ENCODE peak calls at places on chromosomes 3 and 15, in four cellular contexts. G is uterus, R is progenitor cell of endocrine pancreas, J is endothelial cell of umbilical vein. I is an unnamed sample.

GRCh38 chr3:175535351-175535750 is 676.2 kb downstream of the NAALADL2 start:
- DNase-seq in G (no peak), R (no peak), J (no peak), I (no peak)

GRCh38 chr3:13565581-13566461 is 16.9 kb downstream of the FBLN2 start:
- DNase-seq in G (no peak), R (no peak), J (no peak), I (no peak)

GRCh38 chr3:71968491-71968890 is 183.5 kb upstream of the PROK2 start:
- DNase-seq in G (no peak), R (no peak), J (no peak), I (no peak)

GRCh38 chr3:119346076-119346496 is 51.9 kb downstream of the ARHGAP31 start:
- DNase-seq in G (no peak), R (no peak), J (no peak), I (no peak)

GRCh38 chr3:37544105-37544504 is 317.6 kb upstream of the CTDSPL start:
- DNase-seq in G (no peak), R (no peak), J (no peak), I (no peak)

GRCh38 chr3:71881732-71882131 is 96.8 kb upstream of the PROK2 start:
- DNase-seq in G (no peak), R (no peak), J (no peak), I (no peak)

GRCh38 chr15:60221356-60221755 is 176.4 kb downstream of the ANXA2 start:
- DNase-seq in G (no peak), R (no peak), J (no peak), I (no peak)

GRCh38 chr3:17800232-17800631 is 57.8 kb upstream of the TBC1D5 start:
- DNase-seq in G (no peak), R (no peak), J (no peak), I (no peak)

GRCh38 chr15:22810735-22811338 is 24.4 kb downstream of the NIPA1 start:
- DNase-seq in G (no peak), R (no peak), J (no peak), I (no peak)

GRCh38 chr3:23993556-23994246 is 48.6 kb downstream of the NR1D2 start:
- DNase-seq in G (no peak), R (no peak), J (peak; percentile 66), I (no peak)

GRCh38 chr3:79354179-79354688 is 413.6 kb downstream of the ROBO1 start:
- DNase-seq in G (no peak), R (no peak), J (no peak), I (no peak)

GRCh38 chr3:45551214-45552010 is 43.1 kb upstream of the LIMD1 start:
- DNase-seq in G (peak; percentile 83), R (no peak), J (no peak), I (no peak)

GRCh38 chr3:105594219-105594618 is 227.5 kb downstream of the ALCAM start:
- DNase-seq in G (no peak), R (no peak), J (no peak), I (no peak)

GRCh38 chr3:148280623-148281242 is 417.0 kb upstream of the AGTR1 start:
- DNase-seq in G (no peak), R (no peak), J (no peak), I (no peak)

GRCh38 chr3:116083686-116084085 is 361.6 kb downstream of the LSAMP start:
- DNase-seq in G (no peak), R (no peak), J (peak; percentile 4), I (no peak)

GRCh38 chr15:52787123-52787503 is 3.0 kb downstream of the ONECUT1 start:
- DNase-seq in G (no peak), R (no peak), J (no peak), I (no peak)

GRCh38 chr3:136860541-136860940 is 1.5 kb upstream of the NCK1 start:
- DNase-seq in G (no peak), R (no peak), J (no peak), I (no peak)

GRCh38 chr3:140092883-140093536 is 158.0 kb downstream of the CLSTN2 start:
- DNase-seq in G (no peak), R (no peak), J (no peak), I (peak; percentile 13)

GRCh38 chr15:37979597-37979996 is 45.2 kb downstream of the TMCO5A start:
- DNase-seq in G (no peak), R (no peak), J (no peak), I (no peak)

GRCh38 chr3:81003817-81004216 is 757.6 kb downstream of the GBE1 start:
- DNase-seq in G (no peak), R (no peak), J (no peak), I (no peak)

GRCh38 chr3:193452338-193452737 is 73.8 kb upstream of the ATP13A5 start:
- DNase-seq in G (no peak), R (no peak), J (peak; percentile 4), I (no peak)

GRCh38 chr3:102715030-102715697 is 280.3 kb downstream of the ZPLD1 start:
- DNase-seq in G (no peak), R (no peak), J (no peak), I (peak; percentile 42)

GRCh38 chr3:32148356-32148755 is 41.9 kb downstream of the GPD1L start:
- DNase-seq in G (no peak), R (no peak), J (no peak), I (no peak)

GRCh38 chr3:98026425-98027083 is 8.6 kb downstream of the GABRR3 start:
- DNase-seq in G (no peak), R (no peak), J (no peak), I (no peak)

GRCh38 chr3:125048282-125048681 is 7.5 kb downstream of the HEG1 start:
- DNase-seq in G (no peak), R (no peak), J (no peak), I (no peak)

GRCh38 chr15:96342143-96342466 is 11.6 kb downstream of the NR2F2 start:
- DNase-seq in G (no peak), R (no peak), J (peak; percentile 33), I (no peak)

GRCh38 chr3:64945171-64945684 is 257.4 kb upstream of the ADAMTS9 start:
- DNase-seq in G (peak; percentile 70), R (no peak), J (peak; percentile 93), I (no peak)

GRCh38 chr3:188573929-188574317 is 420.0 kb downstream of the LPP start:
- DNase-seq in G (no peak), R (no peak), J (no peak), I (no peak)
- TF ChIP-seq CTCF in G (no peak), R (no peak), J (no peak), I (no peak)

GRCh38 chr15:57025264-57025939 is 107.0 kb downstream of the TCF12 start:
- DNase-seq in G (no peak), R (no peak), J (no peak), I (no peak)

GRCh38 chr15:57030011-57030410 is 111.6 kb downstream of the TCF12 start:
- DNase-seq in G (no peak), R (no peak), J (no peak), I (no peak)

GRCh38 chr15:57028176-57028575 is 109.7 kb downstream of the TCF12 start:
- DNase-seq in G (no peak), R (no peak), J (no peak), I (no peak)

GRCh38 chr15:57027596-57027995 is 109.2 kb downstream of the TCF12 start:
- DNase-seq in G (no peak), R (no peak), J (no peak), I (no peak)

DNA sequence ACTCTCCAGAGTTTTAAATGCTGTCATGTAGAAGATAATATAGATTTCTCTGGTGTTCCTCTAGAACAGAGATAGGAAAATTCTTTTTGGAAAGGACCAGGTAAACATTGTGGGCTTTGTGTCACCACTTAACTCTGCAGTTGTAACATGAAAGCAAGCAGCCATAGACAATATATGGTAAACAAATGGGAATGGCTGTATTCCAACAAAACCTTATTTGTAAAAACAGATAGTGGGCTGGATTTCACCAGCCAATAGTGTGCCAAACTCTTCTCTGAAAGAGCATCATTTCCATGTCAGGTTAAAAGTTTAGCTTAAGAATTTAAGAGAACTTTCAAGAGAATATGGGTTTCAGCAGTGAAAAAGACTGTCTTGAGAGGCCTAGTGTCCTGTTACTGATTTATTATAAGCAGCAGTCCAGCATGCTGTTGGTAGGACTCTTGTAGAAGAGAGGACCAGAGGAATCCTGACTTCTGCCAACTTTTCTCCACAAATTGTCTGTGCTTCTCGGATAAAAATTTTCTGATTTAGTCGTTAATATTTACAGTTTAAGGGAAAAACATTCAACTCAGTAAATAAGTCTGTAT is 107.7 kb downstream of the TCF12 start:
- DNase-seq in G (no peak), R (no peak), J (no peak), I (no peak)
- TF ChIP-seq CTCF in G (no peak), R (no peak), J (no peak), I (no peak)

GRCh38 chr3:129015388-129016105 is 14.4 kb downstream of the EFCC1 start:
- DNase-seq in G (peak; percentile 63), R (no peak), J (peak; percentile 97), I (no peak)

GRCh38 chr3:129014793-129015345 is 13.8 kb downstream of the EFCC1 start:
- DNase-seq in G (no peak), R (no peak), J (no peak), I (no peak)

GRCh38 chr3:129017531-129017899 is 16.4 kb downstream of the EFCC1 start:
- DNase-seq in G (no peak), R (no peak), J (no peak), I (no peak)

GRCh38 chr3:129016725-129017530 is 15.8 kb downstream of the EFCC1 start:
- DNase-seq in G (peak; percentile 45), R (no peak), J (no peak), I (peak; percentile 76)

DNA sequence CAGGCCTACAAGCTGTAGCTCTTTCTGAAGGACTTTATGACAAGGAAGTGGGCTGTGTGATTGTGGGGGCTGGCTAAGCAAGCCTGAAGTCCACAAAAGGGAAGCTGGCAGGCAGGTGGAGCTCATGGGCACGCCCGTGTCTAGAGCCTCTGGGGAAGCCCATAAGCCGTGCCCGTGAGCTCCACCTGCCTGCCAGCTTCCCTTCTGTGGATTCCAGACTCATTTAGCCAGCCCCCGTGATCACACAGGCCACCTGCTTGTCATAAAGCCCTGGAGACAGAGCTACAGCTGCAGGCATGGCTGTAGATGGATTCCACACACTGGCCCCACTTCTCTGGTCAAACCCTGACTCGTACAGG is 15.2 kb downstream of the EFCC1 start:
- DNase-seq in G (no peak), R (no peak), J (peak; percentile 45), I (no peak)
- TF ChIP-seq CTCF in G (no peak), R (no peak), J (no peak), I (no peak)

GRCh38 chr3:39056151-39056550 is 4.3 kb downstream of the WDR48 start:
- DNase-seq in G (no peak), R (no peak), J (no peak), I (no peak)
- TF ChIP-seq CTCF in G (no peak), R (no peak), J (no peak), I (no peak)

GRCh38 chr15:27906802-27907201 is 192.3 kb downstream of the OCA2 start:
- DNase-seq in G (no peak), R (no peak), J (no peak), I (no peak)

DNA sequence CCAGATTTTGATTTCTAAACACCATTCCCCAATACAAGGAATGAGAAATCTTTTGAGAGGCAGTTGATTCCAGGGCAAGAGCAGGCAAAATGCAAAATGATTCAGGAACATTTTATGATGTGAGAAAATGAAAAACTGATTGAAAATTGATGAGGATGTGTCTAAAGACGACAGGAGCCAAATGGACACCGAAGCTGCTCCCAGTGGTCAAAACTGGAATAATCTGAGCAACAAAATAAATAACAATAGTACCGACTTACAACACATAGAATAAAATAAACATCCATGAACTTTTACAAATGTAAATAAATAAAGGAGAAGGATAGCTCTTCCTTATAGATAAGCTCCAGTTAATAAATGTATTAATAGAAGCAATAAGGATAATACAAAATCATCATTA is 186.8 kb downstream of the OCA2 start:
- DNase-seq in G (no peak), R (no peak), J (no peak), I (no peak)
- TF ChIP-seq CTCF in G (no peak), R (no peak), J (no peak), I (no peak)

I was measured in GM20000.